ENCODE peak calls at places on chromosomes 16 and 17, in four cellular contexts. X is body of pancreas, A is GM10248, B is transverse colon. U is an unnamed sample.

GRCh38 chr17:41595585-41595984 is 8.9 kb upstream of the KRT14 start:
- DNase-seq in A (no peak), X (no peak), B (no peak), U (no peak)

GRCh38 chr17:67970783-67971182 is 25.5 kb downstream of the C17orf58 start:
- DNase-seq in A (no peak), B (no peak), X (no peak), U (no peak)

GRCh38 chr17:47695664-47696376 is 1.9 kb downstream of the TBKBP1 start:
- DNase-seq in X (peak), A (peak), B (no peak), U (no peak)

GRCh38 chr16:79656537-79657115 is 56.1 kb upstream of the MAF start:
- DNase-seq in A (no peak), B (no peak), X (peak), U (no peak)

GRCh38 chr17:49670641-49671040 is 7.3 kb downstream of the SPOP start:
- DNase-seq in X (no peak), B (no peak), A (no peak), U (no peak)

GRCh38 chr16:53457670-53458069 is 23.4 kb downstream of the RBL2 start:
- DNase-seq in X (peak), B (peak), A (peak), U (peak)

GRCh38 chr17:80908206-80908605 is 83.4 kb upstream of the CHMP6 start:
- DNase-seq in X (no peak), A (no peak), B (no peak), U (no peak)

GRCh38 chr17:80797741-80798594 is 193.7 kb upstream of the CHMP6 start:
- DNase-seq in X (no peak), B (no peak), A (no peak), U (no peak)

GRCh38 chr17:8375738-8376259 is 705 bp downstream of the KRABD2 start:
- DNase-seq in A (no peak), X (no peak), B (no peak), U (no peak)

GRCh38 chr16:70470927-70471341 is 16.5 kb downstream of the FCSK start:
- DNase-seq in B (peak), X (peak), A (no peak), U (no peak)

GRCh38 chr17:71325117-71325516 is 795.7 kb upstream of the SOX9 start:
- DNase-seq in B (no peak), A (no peak), X (no peak), U (no peak)

GRCh38 chr16:88593910-88594309 is 23.7 kb downstream of the ZC3H18 start:
- DNase-seq in X (no peak), B (no peak), A (no peak), U (no peak)

GRCh38 chr17:60161598-60162330 is 12.0 kb downstream of the CA4 start:
- DNase-seq in A (peak), X (peak), B (no peak), U (no peak)

GRCh38 chr16:1642753-1643152 is 30.6 kb downstream of the CRAMP1 start:
- DNase-seq in A (no peak), X (no peak), B (no peak), U (no peak)

GRCh38 chr17:36813357-36813756 is 123.9 kb upstream of the LHX1 start:
- DNase-seq in A (no peak), X (no peak), B (no peak), U (no peak)

GRCh38 chr17:68519911-68520310 is 7.7 kb downstream of the PRKAR1A start:
- DNase-seq in B (no peak), X (no peak), A (no peak), U (no peak)

GRCh38 chr17:32609085-32609484 is 122.3 kb downstream of the CDK5R1 start:
- DNase-seq in A (peak), B (peak), X (peak), U (peak)

GRCh38 chr17:7217113-7217987 is 2.3 kb downstream of the DLG4 start:
- DNase-seq in A (no peak), B (peak), X (peak), U (peak)

GRCh38 chr16:630815-631405 is at the start of gene WFIKKN1:
- DNase-seq in B (no peak), A (no peak), X (peak), U (no peak)

GRCh38 chr16:4053663-4054479 is 62.4 kb downstream of the ADCY9 start:
- DNase-seq in B (peak), X (peak), A (no peak), U (no peak)

GRCh38 chr17:14940946-14941280 is 324.2 kb downstream of the PMP22 start:
- DNase-seq in X (no peak), B (no peak), A (no peak), U (no peak)

GRCh38 chr17:49708515-49709161 is 874 bp upstream of the SLC35B1 start:
- DNase-seq in B (no peak), A (no peak), X (no peak), U (no peak)

GRCh38 chr17:20092973-20093626 is 83.9 kb downstream of the SPECC1 start:
- DNase-seq in X (no peak), A (no peak), B (no peak), U (no peak)

GRCh38 chr16:1923299-1924034 is 5.3 kb upstream of the HS3ST6 start:
- DNase-seq in X (no peak), B (peak), A (no peak), U (peak)

GRCh38 chr16:86363836-86364618 is 146.3 kb upstream of the FOXF1 start:
- DNase-seq in B (peak), A (no peak), X (no peak), U (no peak)

GRCh38 chr17:19354123-19354522 is 8.4 kb downstream of the B9D1 start:
- DNase-seq in B (no peak), A (no peak), X (no peak), U (no peak)

GRCh38 chr17:49760909-49761558 is 2.9 kb downstream of the FAM117A start:
- DNase-seq in B (no peak), A (no peak), X (no peak), U (no peak)

GRCh38 chr17:2017274-2017941 is 7.7 kb downstream of the RTN4RL1 start:
- DNase-seq in B (no peak), A (peak), X (no peak), U (no peak)

GRCh38 chr17:6461246-6461645 is 17.0 kb downstream of the PIMREG start:
- DNase-seq in B (no peak), A (no peak), X (no peak), U (no peak)

GRCh38 chr17:8865811-8866210 is 1.7 kb downstream of the PIK3R6 start:
- DNase-seq in X (no peak), B (no peak), A (no peak), U (no peak)

GRCh38 chr17:41382396-41382795 is 290 bp upstream of the KRT34 start:
- DNase-seq in B (no peak), X (no peak), A (no peak), U (no peak)

GRCh38 chr17:59093702-59094231 is 12.9 kb downstream of the TRIM37 start:
- DNase-seq in B (peak), A (no peak), X (peak), U (no peak)

GRCh38 chr17:32793841-32794240 is 83.1 kb downstream of the MYO1D start:
- DNase-seq in A (no peak), X (no peak), B (no peak), U (no peak)

GRCh38 chr17:30790279-30790678 is 34.2 kb downstream of the CRLF3 start:
- DNase-seq in A (peak), X (no peak), B (no peak), U (no peak)

GRCh38 chr16:70663524-70664324 is 17.4 kb downstream of the IL34 start:
- DNase-seq in A (no peak), X (no peak), B (no peak), U (no peak)

GRCh38 chr17:42068979-42069378 is 18.6 kb upstream of the C17orf113 start:
- DNase-seq in X (no peak), A (no peak), B (no peak), U (no peak)

GRCh38 chr16:3791701-3792100 is 74.4 kb upstream of the TRAP1 start:
- DNase-seq in A (no peak), B (no peak), X (no peak), U (no peak)

DNA sequence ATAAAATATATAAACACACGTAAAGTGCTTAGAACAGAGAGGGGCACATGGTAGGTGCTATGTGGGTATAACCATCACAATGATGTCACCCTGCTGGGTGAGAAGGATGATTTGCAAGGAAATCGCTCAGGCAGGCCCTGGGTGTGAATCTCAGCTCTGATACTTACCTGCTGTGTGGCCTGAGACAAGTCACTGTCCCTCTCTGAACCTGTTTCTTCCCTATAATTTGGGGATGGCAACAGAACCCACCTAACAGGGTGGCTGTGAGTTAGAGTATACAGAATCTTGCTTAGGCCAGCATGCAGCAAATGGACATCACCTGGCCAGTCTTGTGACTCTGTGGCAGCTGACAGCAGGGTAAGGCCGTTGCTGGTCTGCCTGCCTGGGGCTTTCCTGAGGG is 36.6 kb upstream of the ALKBH5 start:
- DNase-seq in X (no peak), B (no peak), A (no peak), U (no peak)
- TF ChIP-seq CTCF in X (no peak), B (no peak), A (no peak), U (no peak)

GRCh38 chr17:13917635-13918034 is 151.7 kb upstream of the COX10 start:
- DNase-seq in X (no peak), B (no peak), A (no peak), U (no peak)
- TF ChIP-seq CTCF in X (no peak), B (no peak), A (no peak), U (no peak)

GRCh38 chr17:56680676-56681075 is 87.2 kb downstream of the NOG start:
- DNase-seq in B (no peak), A (no peak), X (no peak), U (no peak)

GRCh38 chr17:56679148-56679766 is 85.8 kb downstream of the NOG start:
- DNase-seq in B (no peak), A (peak), X (no peak), U (peak)

GRCh38 chr17:56681561-56682266 is 88.2 kb downstream of the NOG start:
- DNase-seq in A (no peak), X (no peak), B (no peak), U (peak)

GRCh38 chr17:56678249-56679144 is 85.0 kb downstream of the NOG start:
- DNase-seq in X (no peak), A (no peak), B (no peak), U (peak)

DNA sequence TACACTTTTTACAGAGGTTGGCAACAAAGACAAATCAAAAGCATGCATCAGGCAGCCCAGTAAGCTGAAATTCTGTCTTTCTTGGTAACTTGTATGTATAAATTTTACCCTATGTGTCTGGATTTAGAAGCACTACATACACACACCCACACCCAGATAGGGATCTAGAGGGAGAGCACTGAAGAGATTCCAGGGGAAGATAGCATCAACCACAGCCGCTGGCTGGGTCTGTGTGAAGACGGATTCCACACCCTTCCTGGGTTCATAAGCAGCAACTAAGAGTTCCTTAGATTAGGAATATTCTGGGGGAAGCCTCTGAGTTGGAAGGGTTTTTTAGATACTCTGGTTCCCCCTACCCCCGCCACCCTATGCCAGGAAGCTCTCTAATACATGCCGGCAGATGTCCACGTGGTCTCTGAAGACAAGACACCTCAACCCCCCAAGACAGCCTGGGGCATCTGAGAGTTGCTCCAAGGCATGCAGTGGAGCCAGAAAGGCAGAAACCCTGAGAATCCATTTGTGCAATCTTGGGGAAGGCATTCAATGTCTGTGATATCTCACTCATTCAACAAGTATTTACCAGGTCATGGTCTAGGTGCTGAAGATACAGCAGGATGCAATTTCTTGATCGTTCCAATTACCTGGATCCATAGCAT is 86.4 kb downstream of the NOG start:
- DNase-seq in X (no peak), B (no peak), A (no peak), U (no peak)
- TF ChIP-seq CTCF in X (no peak), B (no peak), A (no peak), U (no peak)

GRCh38 chr16:84484579-84485254 is 19.7 kb downstream of the MEAK7 start:
- DNase-seq in X (peak), A (no peak), B (peak), U (no peak)
- TF ChIP-seq CTCF in X (peak), A (peak), B (peak), U (peak)

GRCh38 chr16:26816266-26816665 is 250.5 kb upstream of the C16orf82 start:
- DNase-seq in B (no peak), A (no peak), X (no peak), U (no peak)
- TF ChIP-seq CTCF in B (no peak), A (no peak), X (no peak), U (no peak)

GRCh38 chr17:63826468-63827001 is 696 bp upstream of the PSMC5 start:
- DNase-seq in X (no peak), B (peak), A (no peak), U (peak)
- TF ChIP-seq CTCF in X (no peak), B (peak), A (no peak), U (no peak)

DNA sequence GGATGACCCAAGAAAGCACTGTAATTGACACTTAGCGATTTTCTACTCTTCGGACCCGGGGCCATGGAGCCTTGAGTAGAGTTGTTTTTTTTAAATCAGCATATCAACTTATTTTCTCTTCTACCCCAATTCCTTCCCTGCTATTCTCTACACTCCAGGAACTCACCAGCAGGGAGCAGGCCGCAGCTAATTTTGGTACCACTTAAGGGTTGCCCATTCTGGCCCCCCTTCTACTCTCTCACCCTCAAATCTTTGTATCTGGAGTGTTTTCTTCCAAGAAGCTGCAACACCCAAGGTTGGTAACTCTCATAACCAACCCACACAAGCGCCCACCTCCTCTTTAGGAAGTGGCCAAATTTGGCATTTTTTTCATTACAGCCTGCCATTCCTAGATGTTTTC is 5.5 kb upstream of the ERAL1 start:
- DNase-seq in X (no peak), B (no peak), A (peak), U (peak)
- TF ChIP-seq CTCF in X (no peak), B (no peak), A (peak), U (no peak)

GRCh38 chr16:67922740-67923139 is 8.9 kb downstream of the CTRL start:
- DNase-seq in B (no peak), X (no peak), A (no peak), U (no peak)
- TF ChIP-seq CTCF in B (no peak), X (no peak), A (no peak), U (no peak)